ENCODE peak calls at places on chromosomes 6 and 20, in seven cellular contexts. Q is stimulated activated CD4-positive, alpha-beta T cell treated with anti-CD3 and anti-CD28 coated beads, Interleukin-1b, Interleukin-23, amount 100 ng/mL, for 4 hours; N is memory B cell; L is HT1080; E is NCI-H1694 treated with DMSO at 0.1 percent for 48 hours; T is IMR-90; C is NCI-H524. Z is an unnamed sample.

GRCh38 chr20:51373713-51374481 is 168.6 kb downstream of the NFATC2 start:
- DNase-seq in Q (no peak), E (no peak), T (no peak), N (no peak), L (no peak), C (no peak), Z (no peak)

GRCh38 chr20:58073945-58074920 is 154.2 kb downstream of the ANKRD60 start:
- DNase-seq in L (peak), Q (no peak), T (no peak), N (no peak), C (no peak), E (no peak), Z (peak)

GRCh38 chr20:63863798-63864544 is 1.1 kb upstream of the TPD52L2 start:
- DNase-seq in Q (peak), T (peak), E (peak), L (peak), C (peak), N (peak), Z (peak)

GRCh38 chr6:163813979-163814493 is 399.5 kb downstream of the QKI start:
- DNase-seq in E (no peak), T (no peak), N (no peak), L (no peak), Q (no peak), C (no peak), Z (no peak)

GRCh38 chr20:51067792-51068191 is 44.9 kb upstream of the KCNG1 start:
- DNase-seq in C (no peak), Q (no peak), T (no peak), L (peak), E (no peak), N (no peak), Z (no peak)

GRCh38 chr20:58659841-58660240 is 8.8 kb downstream of the STX16 start:
- DNase-seq in N (no peak), Q (no peak), L (no peak), T (no peak), E (no peak), C (no peak), Z (peak)

GRCh38 chr6:12408752-12409151 is 118.6 kb downstream of the EDN1 start:
- DNase-seq in N (no peak), L (no peak), C (no peak), E (no peak), Q (no peak), T (no peak), Z (no peak)

GRCh38 chr6:34610819-34611477 is 54.8 kb upstream of the SPDEF start:
- DNase-seq in T (peak), C (no peak), E (no peak), L (peak), Q (no peak), N (no peak), Z (peak)

GRCh38 chr6:14354919-14355572 is 237.5 kb downstream of the CD83 start:
- DNase-seq in C (no peak), T (peak), E (no peak), Q (no peak), L (peak), N (no peak), Z (peak)

GRCh38 chr6:15330174-15330934 is 84.5 kb downstream of the JARID2 start:
- DNase-seq in C (no peak), Q (no peak), N (no peak), E (no peak), L (peak), T (peak), Z (peak)

GRCh38 chr6:30842754-30843610 is 41.3 kb upstream of the DDR1 start:
- DNase-seq in C (no peak), T (no peak), E (no peak), N (no peak), Q (no peak), L (no peak), Z (peak)